ENCODE peak calls at places on chromosomes 11 and 22, in eight cellular contexts. Q is ovary; M is right lobe of liver; O is sigmoid colon; U is CD8-positive, alpha-beta memory T cell; N is psoas muscle; H is IMR-90; X is brain microvascular endothelial cell. P is an unnamed sample.
A peak's percentile ranks its signal among the peaks of the same experiment; 100 is the strongest.

GRCh38 chr22:49827853-49828598 is at the start of gene BRD1:
- DNase-seq in Q (peak; percentile 80), M (peak; percentile 75), O (no peak), U (peak; percentile 55), N (peak; percentile 73), H (peak; percentile 61), X (peak; percentile 8), P (peak; percentile 5)

GRCh38 chr22:31574015-31574670 is 77.8 kb downstream of the SFI1 start:
- DNase-seq in Q (peak; percentile 48), M (no peak), O (no peak), U (no peak), N (no peak), H (no peak), X (no peak), P (no peak)

GRCh38 chr11:65781152-65781961 is 581 bp upstream of the AP5B1 start:
- DNase-seq in Q (peak; percentile 60), M (peak; percentile 64), O (peak; percentile 72), U (no peak), N (peak; percentile 49), H (no peak), X (no peak), P (no peak)

GRCh38 chr11:8225589-8226036 is 38.1 kb downstream of the LMO1 start:
- DNase-seq in Q (peak; percentile 88), M (peak; percentile 66), O (peak; percentile 83), U (peak; percentile 23), N (peak; percentile 67), H (peak; percentile 52), X (peak; percentile 49), P (peak; percentile 8)

GRCh38 chr11:85705805-85706204 is 19.8 kb upstream of the CCDC89 start:
- DNase-seq in Q (no peak), M (no peak), O (no peak), U (no peak), N (no peak), H (peak; percentile 48), X (no peak), P (no peak)

GRCh38 chr11:31355131-31355530 is 14.4 kb downstream of the DCDC1 start:
- DNase-seq in Q (no peak), M (no peak), O (no peak), U (no peak), N (no peak), H (peak; percentile 20), X (no peak), P (no peak)

GRCh38 chr11:101523634-101524260 is 60.1 kb downstream of the TRPC6 start:
- DNase-seq in Q (no peak), M (no peak), O (no peak), U (no peak), N (no peak), H (no peak), X (no peak), P (no peak)

GRCh38 chr22:20844055-20845037 is 14.3 kb downstream of the PI4KA start:
- DNase-seq in Q (no peak), M (no peak), O (no peak), U (no peak), N (no peak), H (no peak), X (no peak), P (no peak)

GRCh38 chr11:94183886-94184264 is 55.2 kb downstream of the PANX1 start:
- DNase-seq in Q (peak; percentile 57), M (peak; percentile 57), O (peak; percentile 69), U (no peak), N (no peak), H (peak; percentile 67), X (peak; percentile 54), P (peak; percentile 2)

GRCh38 chr11:112523477-112523876 is 262.8 kb upstream of the PLET1 start:
- DNase-seq in Q (no peak), M (no peak), O (peak; percentile 69), U (no peak), N (no peak), H (no peak), X (no peak), P (peak; percentile 76)

GRCh38 chr22:47847281-47847890 is 1084.9 kb downstream of the TBC1D22A start:
- DNase-seq in Q (no peak), M (no peak), O (no peak), U (no peak), N (no peak), H (no peak), X (no peak), P (peak; percentile 19)

GRCh38 chr11:66924272-66924671 is 33.9 kb downstream of the PC start:
- DNase-seq in Q (no peak), M (no peak), O (no peak), U (no peak), N (no peak), H (no peak), X (no peak), P (no peak)

GRCh38 chr22:21652010-21652546 is 10.0 kb downstream of the SDF2L1 start:
- DNase-seq in Q (peak; percentile 90), M (peak; percentile 88), O (peak; percentile 94), U (peak; percentile 70), N (peak; percentile 90), H (peak; percentile 81), X (peak; percentile 86), P (peak; percentile 80)

GRCh38 chr22:36368359-36368983 is 19.3 kb downstream of the MYH9 start:
- DNase-seq in Q (no peak), M (no peak), O (no peak), U (no peak), N (no peak), H (peak; percentile 78), X (no peak), P (no peak)

GRCh38 chr11:132997396-132997795 is 534.9 kb downstream of the OPCML start:
- DNase-seq in Q (no peak), M (no peak), O (no peak), U (no peak), N (no peak), H (no peak), X (no peak), P (no peak)

GRCh38 chr11:116890607-116891006 is 53.2 kb upstream of the APOA1 start:
- DNase-seq in Q (no peak), M (no peak), O (no peak), U (no peak), N (no peak), H (no peak), X (no peak), P (no peak)

GRCh38 chr11:116891746-116892145 is 54.3 kb upstream of the APOA1 start:
- DNase-seq in Q (no peak), M (no peak), O (no peak), U (no peak), N (no peak), H (no peak), X (no peak), P (no peak)

GRCh38 chr11:116887909-116888556 is 50.6 kb upstream of the APOA1 start:
- DNase-seq in Q (no peak), M (no peak), O (no peak), U (no peak), N (no peak), H (peak; percentile 71), X (peak; percentile 44), P (no peak)

GRCh38 chr11:116890193-116890592 is 52.8 kb upstream of the APOA1 start:
- DNase-seq in Q (no peak), M (no peak), O (no peak), U (peak; percentile 8), N (no peak), H (peak; percentile 60), X (no peak), P (no peak)

GRCh38 chr11:116888884-116889549 is 51.6 kb upstream of the APOA1 start:
- DNase-seq in Q (no peak), M (no peak), O (no peak), U (no peak), N (no peak), H (no peak), X (no peak), P (no peak)
- H3K27ac ChIP-seq in Q (no peak overlapping the region), M (no peak overlapping the region), O (peak overlapping the region; percentile 80), U (no peak overlapping the region), N (no peak overlapping the region), H (no peak overlapping the region), X (no peak overlapping the region), P (no peak overlapping the region)

GRCh38 chr11:17607083-17607429 is 60.0 kb downstream of the OTOG start:
- DNase-seq in Q (no peak), M (no peak), O (no peak), U (no peak), N (no peak), H (no peak), X (no peak), P (no peak)
- H3K27ac ChIP-seq in Q (no peak overlapping the region), M (no peak overlapping the region), O (no peak overlapping the region), U (no peak overlapping the region), N (no peak overlapping the region), H (no peak overlapping the region), X (no peak overlapping the region), P (no peak overlapping the region)

DNA sequence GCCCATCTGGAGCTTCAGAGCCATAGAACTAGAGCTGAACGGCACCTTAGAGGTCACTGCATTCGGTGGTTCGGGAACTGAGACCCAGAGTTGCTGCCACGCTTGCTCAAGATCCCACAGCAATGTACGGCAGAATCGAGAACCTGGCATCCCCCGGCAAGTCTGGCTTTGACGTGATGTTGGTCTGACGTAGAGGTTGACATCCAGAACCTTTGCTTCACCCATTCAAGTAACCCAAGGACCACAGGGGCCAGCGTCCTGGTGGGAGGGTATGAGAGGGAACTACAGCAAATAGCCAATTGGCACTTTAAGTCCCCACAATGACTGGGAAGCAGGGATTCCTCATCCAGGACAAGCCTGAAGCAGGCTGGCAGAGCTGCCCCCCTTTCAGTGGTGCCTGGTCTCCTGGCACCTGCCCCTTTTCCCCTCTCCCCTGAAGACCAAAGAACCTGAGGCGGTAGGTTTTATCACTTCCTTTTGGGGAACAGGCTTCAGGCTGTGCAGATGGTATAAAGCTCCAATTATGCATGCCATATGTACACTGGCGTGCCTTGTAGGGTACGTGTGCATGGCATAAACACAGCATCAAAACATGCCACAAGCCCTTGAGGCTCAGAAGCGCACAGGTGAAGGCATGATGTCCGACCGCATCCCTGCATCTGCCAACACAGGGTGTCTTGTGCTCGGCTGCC is 15.3 kb upstream of the TEF start:
- DNase-seq in Q (no peak), M (no peak), O (no peak), U (no peak), N (no peak), H (no peak), X (no peak), P (no peak)
- H3K27ac ChIP-seq in Q (peak overlapping the region; percentile 43), M (peak overlapping the region; percentile 5), O (peak overlapping the region; percentile 83), U (no peak overlapping the region), N (peak overlapping the region; percentile 77), H (no peak overlapping the region), X (no peak overlapping the region), P (peak overlapping the region; percentile 99)

GRCh38 chr11:131145806-131146205 is 224.6 kb upstream of the NTM start:
- DNase-seq in Q (no peak), M (no peak), O (no peak), U (no peak), N (no peak), H (no peak), X (no peak), P (no peak)

DNA sequence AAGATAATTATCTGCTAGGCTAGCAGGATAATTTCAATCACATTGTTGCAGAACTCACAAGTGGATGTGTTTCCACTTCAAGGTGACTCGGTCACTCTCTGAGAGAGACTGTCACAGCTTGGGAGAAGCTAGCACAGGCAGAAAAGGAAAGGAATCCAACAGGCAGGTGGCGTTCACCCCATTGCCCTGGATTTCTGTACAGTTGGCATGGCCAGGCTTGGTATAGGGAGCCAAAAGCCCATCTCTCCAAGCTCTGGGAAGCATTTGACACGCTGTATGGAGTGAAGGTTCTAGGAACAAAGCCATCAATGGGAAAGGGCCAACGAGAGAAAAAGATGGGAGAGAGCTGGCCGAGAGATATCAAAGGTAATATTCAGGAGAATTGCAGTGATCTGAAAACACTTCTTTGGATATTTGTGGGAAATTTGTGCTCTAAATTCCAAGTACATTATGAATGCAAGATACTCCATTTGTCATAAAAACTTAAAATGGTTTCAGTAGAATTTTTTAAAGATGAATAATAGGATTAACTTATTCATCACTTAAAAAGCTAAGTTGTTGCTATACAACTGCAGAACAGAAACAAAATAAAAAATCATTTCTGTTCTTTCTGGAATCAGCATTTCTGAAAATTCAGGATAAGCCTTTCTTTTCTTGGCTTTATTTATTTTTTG is 223.5 kb upstream of the NTM start:
- DNase-seq in Q (no peak), M (no peak), O (no peak), U (no peak), N (no peak), H (peak; percentile 36), X (no peak), P (no peak)
- H3K27ac ChIP-seq in Q (no peak overlapping the region), M (no peak overlapping the region), O (no peak overlapping the region), U (no peak overlapping the region), N (no peak overlapping the region), H (no peak overlapping the region), X (no peak overlapping the region), P (no peak overlapping the region)